ENCODE peak calls at places on chromosomes 7 and 10, in seven cellular contexts. C, L, I, Z, T, J and V are unnamed samples.

GRCh38 chr7:36131026-36131425 is 22.0 kb upstream of the EEPD1 start:
- DNase-seq in Z (no peak), L (no peak), C (no peak), J (no peak), I (no peak), T (no peak), V (no peak)

GRCh38 chr7:37028909-37029440 is 304.7 kb upstream of the AOAH start:
- DNase-seq in I (no peak), T (no peak), C (no peak), Z (no peak), L (no peak), J (no peak), V (no peak)

GRCh38 chr7:27940341-27940740 is 200.4 kb downstream of the TAX1BP1 start:
- DNase-seq in I (no peak), T (no peak), Z (no peak), C (no peak), L (no peak), J (no peak), V (peak; percentile 80)

GRCh38 chr10:9302142-9302746 is 1247.8 kb downstream of the GATA3 start:
- DNase-seq in I (peak; percentile 46), Z (peak; percentile 45), L (no peak), C (peak; percentile 19), J (peak; percentile 24), T (peak; percentile 89), V (peak; percentile 65)

GRCh38 chr10:14362098-14362497 is 31.4 kb upstream of the FRMD4A start:
- DNase-seq in L (no peak), C (no peak), I (no peak), J (no peak), T (no peak), Z (no peak), V (no peak)

GRCh38 chr7:20797174-20798080 is 10.7 kb upstream of the SP8 start:
- DNase-seq in L (no peak), I (peak; percentile 78), J (no peak), Z (no peak), T (peak; percentile 20), C (no peak), V (no peak)

GRCh38 chr7:158054611-158055010 is 533.0 kb downstream of the PTPRN2 start:
- DNase-seq in T (no peak), I (no peak), J (no peak), C (no peak), Z (no peak), L (no peak), V (no peak)

GRCh38 chr7:7416031-7416968 is 119.4 kb downstream of the COL28A1 start:
- DNase-seq in C (no peak), Z (no peak), J (no peak), T (no peak), I (peak; percentile 64), L (no peak), V (no peak)

GRCh38 chr7:101626758-101627157 is 2.3 kb downstream of the MYL10 start:
- DNase-seq in T (no peak), I (no peak), Z (no peak), C (no peak), J (no peak), L (no peak), V (no peak)

GRCh38 chr7:90698616-90699015 is 102.5 kb downstream of the CDK14 start:
- DNase-seq in Z (no peak), L (no peak), T (no peak), J (no peak), C (no peak), I (no peak), V (no peak)

GRCh38 chr7:2719007-2719406 is 31.0 kb downstream of the AMZ1 start:
- DNase-seq in Z (no peak), J (no peak), T (no peak), L (no peak), I (peak; percentile 26), C (peak; percentile 70), V (no peak)

GRCh38 chr10:89213191-89213808 is 6.2 kb upstream of the CH25H start:
- DNase-seq in L (no peak), C (peak; percentile 17), Z (peak; percentile 29), J (no peak), T (peak; percentile 87), I (peak; percentile 54), V (peak; percentile 22)

GRCh38 chr7:47795631-47796030 is 152.6 kb downstream of the PKD1L1 start:
- DNase-seq in L (no peak), Z (no peak), C (no peak), J (peak; percentile 82), T (no peak), I (peak; percentile 74), V (no peak)

GRCh38 chr10:101283762-101284161 is 54.5 kb upstream of the LBX1 start:
- DNase-seq in C (no peak), I (no peak), L (no peak), T (no peak), Z (no peak), J (no peak), V (no peak)

GRCh38 chr7:97390915-97391593 is 273.6 kb downstream of the SDHAF3 start:
- DNase-seq in C (no peak), Z (no peak), I (peak; percentile 42), L (no peak), T (no peak), J (no peak), V (peak; percentile 3)

GRCh38 chr10:63631971-63632370 is 110.8 kb downstream of the REEP3 start:
- DNase-seq in I (no peak), T (peak; percentile 15), L (no peak), C (no peak), J (no peak), Z (no peak), V (no peak)

GRCh38 chr7:123569352-123569999 is 11.9 kb upstream of the NDUFA5 start:
- DNase-seq in I (no peak), L (no peak), J (no peak), Z (peak; percentile 12), T (peak; percentile 54), C (no peak), V (no peak)